ENCODE peak calls at places on chromosomes 5 and 9, in eight cellular contexts. A, J, V, D, W, U, R and H are unnamed samples.

GRCh38 chr5:56950626-56951130 is 1.2 kb downstream of the MIER3 start:
- DNase-seq in J (peak; percentile 63), R (peak; percentile 89), W (peak; percentile 13), D (peak; percentile 65), U (peak; percentile 49), V (peak; percentile 74), A (peak; percentile 86), H (no peak)

GRCh38 chr9:117448066-117448465 is 33.2 kb upstream of the ASTN2 start:
- DNase-seq in D (no peak), J (no peak), U (no peak), V (no peak), R (no peak), A (no peak), W (no peak), H (no peak)

GRCh38 chr9:38126730-38127129 is 57.7 kb upstream of the SHB start:
- DNase-seq in W (no peak), D (no peak), J (no peak), V (no peak), R (no peak), U (no peak), A (no peak), H (no peak)

GRCh38 chr9:114507726-114508125 is 2.5 kb upstream of the WHRN start:
- DNase-seq in U (no peak), V (peak; percentile 22), W (no peak), R (no peak), A (no peak), D (no peak), J (no peak), H (no peak)

GRCh38 chr5:56410696-56411095 is 177.6 kb upstream of the ANKRD55 start:
- DNase-seq in D (no peak), W (no peak), J (no peak), V (no peak), A (no peak), U (no peak), R (no peak), H (no peak)

GRCh38 chr9:114282926-114283325 is 40.0 kb upstream of the ORM1 start:
- DNase-seq in D (no peak), W (no peak), V (no peak), U (no peak), A (peak; percentile 39), R (peak; percentile 3), J (no peak), H (no peak)

GRCh38 chr9:4164356-4164755 is 135.5 kb downstream of the GLIS3 start:
- DNase-seq in J (no peak), R (no peak), D (no peak), W (no peak), A (no peak), V (no peak), U (no peak), H (no peak)

GRCh38 chr5:74673011-74673790 is 11.8 kb upstream of the HEXB start:
- DNase-seq in J (no peak), U (no peak), D (no peak), V (peak; percentile 34), R (no peak), W (peak; percentile 24), A (no peak), H (no peak)

GRCh38 chr5:1430121-1430795 is 15.0 kb downstream of the SLC6A3 start:
- DNase-seq in U (no peak), W (no peak), J (peak; percentile 49), D (no peak), V (no peak), R (peak; percentile 51), A (peak; percentile 48), H (no peak)

GRCh38 chr5:35988529-35988928 is 2.7 kb downstream of the UGT3A1 start:
- DNase-seq in A (no peak), W (no peak), U (no peak), J (no peak), V (no peak), R (no peak), D (no peak), H (no peak)

GRCh38 chr5:83026930-83027687 is 50.1 kb downstream of the TMEM167A start:
- DNase-seq in V (peak; percentile 36), R (no peak), D (no peak), U (no peak), J (no peak), W (no peak), A (no peak), H (no peak)

GRCh38 chr5:160919610-160920009 is 67.6 kb upstream of the ATP10B start:
- DNase-seq in J (no peak), W (no peak), U (no peak), D (no peak), R (no peak), A (no peak), V (no peak), H (no peak)

GRCh38 chr5:1540831-1541661 is 17.3 kb upstream of the LPCAT1 start:
- DNase-seq in V (no peak), D (no peak), A (peak; percentile 52), W (no peak), J (no peak), R (peak; percentile 76), U (no peak), H (peak; percentile 77)

GRCh38 chr5:52990531-52990925 is 1.4 kb downstream of the ITGA2 start:
- DNase-seq in U (no peak), D (no peak), R (no peak), V (no peak), A (no peak), J (no peak), W (no peak), H (no peak)

GRCh38 chr5:52987711-52988329 is 1.3 kb upstream of the ITGA2 start:
- DNase-seq in A (no peak), J (no peak), W (peak; percentile 93), R (no peak), D (no peak), V (peak; percentile 83), U (peak; percentile 40), H (no peak)

GRCh38 chr5:52989025-52989780 is at the start of gene ITGA2:
- DNase-seq in A (peak; percentile 68), D (peak; percentile 59), J (peak; percentile 61), U (peak; percentile 64), V (peak; percentile 67), R (peak; percentile 84), W (peak; percentile 36), H (no peak)

GRCh38 chr5:52988335-52989024 is 672 bp upstream of the ITGA2 start:
- DNase-seq in D (no peak), R (no peak), U (no peak), V (peak; percentile 37), A (no peak), W (peak; percentile 23), J (no peak), H (no peak)

GRCh38 chr5:52989781-52990530 is 804 bp downstream of the ITGA2 start:
- DNase-seq in D (no peak), J (no peak), W (peak; percentile 18), V (peak; percentile 78), U (peak; percentile 51), A (peak; percentile 70), R (peak; percentile 78), H (no peak)
- TF ChIP-seq POLR2AphosphoS5 in D (no peak), J (no peak), W (no peak), V (no peak), U (no peak), A (no peak), R (no peak), H (no peak)

GRCh38 chr5:88606626-88607025 is 276.4 kb downstream of the MEF2C start:
- DNase-seq in R (no peak), V (no peak), J (no peak), W (no peak), A (no peak), U (no peak), D (no peak), H (no peak)

GRCh38 chr5:88606173-88606572 is 276.8 kb downstream of the MEF2C start:
- DNase-seq in D (no peak), W (no peak), J (no peak), A (no peak), R (no peak), V (no peak), U (no peak), H (no peak)

GRCh38 chr5:88602584-88602983 is 280.4 kb downstream of the MEF2C start:
- DNase-seq in U (no peak), D (peak; percentile 27), J (no peak), W (peak; percentile 10), V (no peak), R (no peak), A (no peak), H (no peak)

GRCh38 chr5:88610586-88610985 is 272.4 kb downstream of the MEF2C start:
- DNase-seq in D (no peak), V (no peak), W (no peak), J (no peak), R (no peak), U (no peak), A (no peak), H (no peak)

DNA sequence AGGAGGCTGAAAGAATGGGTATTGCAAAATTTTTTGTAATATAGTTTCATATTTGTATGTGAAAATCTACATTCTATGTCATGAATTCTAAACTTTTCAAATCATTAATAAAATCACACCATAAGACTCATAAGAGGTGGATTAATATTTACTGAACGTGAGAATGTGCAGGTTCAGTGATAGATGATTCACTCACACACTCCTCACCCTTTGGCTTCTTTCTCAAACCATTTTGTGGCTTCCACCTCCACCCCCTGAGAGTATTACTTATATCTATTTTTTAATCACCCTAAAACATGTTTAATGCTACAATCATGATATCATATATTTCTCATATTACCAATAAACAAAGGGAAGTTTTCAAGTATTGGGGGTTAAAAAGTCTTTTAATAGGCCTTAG is 275.5 kb downstream of the MEF2C start:
- DNase-seq in D (no peak), A (no peak), J (no peak), R (no peak), W (no peak), U (no peak), V (no peak), H (no peak)
- TF ChIP-seq POLR2A in D (no peak), A (no peak), J (no peak), R (no peak), W (no peak), U (no peak), V (no peak), H (no peak)

GRCh38 chr5:96067251-96067650 is 105.6 kb upstream of the ELL2 start:
- DNase-seq in V (peak; percentile 35), A (no peak), J (no peak), D (no peak), W (no peak), U (no peak), R (no peak), H (no peak)
- H3K27ac ChIP-seq in V (peak overlapping the region; percentile 90), A (no peak overlapping the region), J (no peak overlapping the region), D (no peak overlapping the region), W (no peak overlapping the region), U (no peak overlapping the region), R (no peak overlapping the region), H (no peak overlapping the region)

GRCh38 chr5:14595877-14596276 is 14.3 kb downstream of the OTULINL start:
- DNase-seq in U (no peak), V (no peak), A (no peak), W (no peak), D (no peak), R (no peak), J (no peak), H (no peak)

GRCh38 chr5:14594378-14595074 is 12.9 kb downstream of the OTULINL start:
- DNase-seq in W (no peak), R (no peak), J (no peak), A (no peak), U (no peak), D (no peak), V (no peak), H (no peak)

GRCh38 chr5:14597080-14597479 is 15.5 kb downstream of the OTULINL start:
- DNase-seq in R (no peak), D (no peak), A (no peak), V (no peak), U (no peak), J (no peak), W (no peak), H (no peak)

GRCh38 chr5:14593326-14594036 is 11.9 kb downstream of the OTULINL start:
- DNase-seq in A (no peak), V (no peak), R (no peak), D (no peak), U (no peak), W (no peak), J (no peak), H (no peak)

GRCh38 chr5:14595189-14595588 is 13.6 kb downstream of the OTULINL start:
- DNase-seq in V (no peak), J (no peak), R (no peak), D (no peak), U (no peak), W (no peak), A (no peak), H (no peak)
- TF ChIP-seq POLR2AphosphoS5 in V (no peak), J (no peak), R (peak; percentile 34), D (no peak), U (no peak), W (no peak), A (no peak), H (no peak)